ENCODE peak calls at places on chromosomes 4 and X, in six cellular contexts. O is left cardiac atrium; T is NCI-H460; R is NCI-H748 treated with DMSO at 0.1 percent for 48 hours; S is CD4-positive, alpha-beta T cell; W is AG04450. J is an unnamed sample.
A peak's percentile ranks its signal among the peaks of the same experiment; 100 is the strongest.

GRCh38 chrX:110806145-110806544 is 10.5 kb upstream of the CHRDL1 start:
- DNase-seq in O (no peak), T (no peak), R (no peak), S (no peak), W (no peak), J (no peak)

GRCh38 chrX:9148626-9149385 is 114.9 kb upstream of the FAM9B start:
- DNase-seq in O (no peak), T (no peak), R (no peak), S (no peak), W (no peak), J (no peak)

GRCh38 chrX:154738013-154738738 is 12.7 kb downstream of the GAB3 start:
- DNase-seq in O (peak; percentile 71), T (peak; percentile 14), R (no peak), S (no peak), W (no peak), J (no peak)

GRCh38 chr4:21948347-21949072 is at the start of gene KCNIP4:
- DNase-seq in O (peak; percentile 17), T (no peak), R (no peak), S (no peak), W (no peak), J (no peak)

GRCh38 chrX:11016728-11017127 is 94.4 kb upstream of the HCCS start:
- DNase-seq in O (no peak), T (no peak), R (no peak), S (no peak), W (no peak), J (no peak)

GRCh38 chr4:64417974-64418373 is 8.7 kb upstream of the TECRL start:
- DNase-seq in O (peak; percentile 31), T (no peak), R (no peak), S (no peak), W (no peak), J (no peak)

GRCh38 chr4:4339504-4340085 is 47.3 kb upstream of the NSG1 start:
- DNase-seq in O (peak; percentile 41), T (no peak), R (no peak), S (no peak), W (no peak), J (no peak)

GRCh38 chrX:107654778-107655761 is 26.8 kb downstream of the PRPS1 start:
- DNase-seq in O (peak; percentile 63), T (peak; percentile 41), R (peak; percentile 3), S (peak; percentile 52), W (peak; percentile 60), J (peak; percentile 71)

GRCh38 chr4:39873823-39874222 is 103.9 kb downstream of the PDS5A start:
- DNase-seq in O (no peak), T (no peak), R (no peak), S (no peak), W (no peak), J (no peak)

GRCh38 chr4:89422441-89422950 is 114.9 kb upstream of the GPRIN3 start:
- DNase-seq in O (no peak), T (no peak), R (no peak), S (no peak), W (no peak), J (no peak)

GRCh38 chr4:173883821-173884220 is 353.8 kb upstream of the HAND2 start:
- DNase-seq in O (no peak), T (no peak), R (no peak), S (no peak), W (peak; percentile 13), J (no peak)

GRCh38 chr4:38170800-38171199 is 210.6 kb downstream of the PTTG2 start:
- DNase-seq in O (no peak), T (no peak), R (no peak), S (no peak), W (no peak), J (no peak)

GRCh38 chrX:24684048-24684447 is 9.7 kb upstream of the POLA1 start:
- DNase-seq in O (no peak), T (no peak), R (no peak), S (no peak), W (no peak), J (no peak)

GRCh38 chr4:145609494-145610427 is 9.4 kb upstream of the MMAA start:
- DNase-seq in O (peak; percentile 30), T (peak; percentile 56), R (peak; percentile 22), S (peak; percentile 47), W (no peak), J (no peak)

GRCh38 chr4:156958276-156959074 is 13.1 kb downstream of the PDGFC start:
- DNase-seq in O (no peak), T (no peak), R (no peak), S (no peak), W (no peak), J (no peak)